ENCODE peak calls at places on chromosomes 5 and 9, in five cellular contexts. Q is kidney; L is PC-3; Y is naive thymus-derived CD4-positive, alpha-beta T cell; W is gastrocnemius medialis. S is an unnamed sample. For H3K9me3, the result is how much of the 10 kb centered on the place peaks cover.

GRCh38 chr5:129903466-129904101 is 681 bp upstream of the CHSY3 start:
- DNase-seq in Q (no peak), L (no peak), Y (no peak), W (no peak), S (no peak)

GRCh38 chr9:17742065-17742464 is 163.2 kb downstream of the SH3GL2 start:
- DNase-seq in Q (no peak), L (peak), Y (no peak), W (no peak), S (no peak)

GRCh38 chr9:126366366-126367011 is 39.9 kb downstream of the MVB12B start:
- DNase-seq in Q (no peak), L (no peak), Y (no peak), W (no peak), S (peak)

GRCh38 chr9:8762676-8763075 is 963.1 kb upstream of the DMAC1 start:
- DNase-seq in Q (no peak), L (no peak), Y (no peak), W (no peak), S (peak)

GRCh38 chr5:157648275-157648990 is 3.8 kb downstream of the SOX30 start:
- DNase-seq in Q (no peak), L (peak), Y (no peak), W (no peak), S (no peak)

GRCh38 chr5:17022296-17022695 is 86.2 kb upstream of the MYO10 start:
- DNase-seq in Q (no peak), L (no peak), Y (no peak), W (no peak), S (no peak)

GRCh38 chr5:134911285-134912215 is 6.6 kb downstream of the PCBD2 start:
- DNase-seq in Q (no peak), L (no peak), Y (no peak), W (no peak), S (no peak)

GRCh38 chr5:432928-433791 is 9.8 kb upstream of the EXOC3 start:
- DNase-seq in Q (peak), L (no peak), Y (no peak), W (no peak), S (no peak)

GRCh38 chr5:96031811-96032261 is 70.2 kb upstream of the ELL2 start:
- DNase-seq in Q (no peak), L (peak), Y (no peak), W (no peak), S (no peak)

GRCh38 chr5:56099346-56099745 is 104.6 kb upstream of the IL6ST start:
- DNase-seq in Q (no peak), L (peak), Y (no peak), W (no peak), S (no peak)

GRCh38 chr9:16090907-16091629 is 538.2 kb downstream of the CCDC171 start:
- DNase-seq in Q (no peak), L (no peak), Y (no peak), W (no peak), S (no peak)

GRCh38 chr9:114370251-114370984 is 17.4 kb downstream of the AKNA start:
- DNase-seq in Q (peak), L (no peak), Y (no peak), W (no peak), S (no peak)

GRCh38 chr5:151243564-151243963 is 9.4 kb upstream of the GM2A start:
- DNase-seq in Q (no peak), L (no peak), Y (no peak), W (no peak), S (no peak)

GRCh38 chr9:37338218-37338617 is 84.3 kb upstream of the GRHPR start:
- DNase-seq in Q (no peak), L (no peak), Y (no peak), W (no peak), S (no peak)

GRCh38 chr9:83027153-83027867 is 35.6 kb downstream of the RASEF start:
- DNase-seq in Q (no peak), L (peak), Y (no peak), W (no peak), S (no peak)

GRCh38 chr5:74536658-74537057 is 103.9 kb downstream of the ENC1 start:
- DNase-seq in Q (no peak), L (no peak), Y (no peak), W (no peak), S (no peak)

GRCh38 chr5:75734913-75735789 is 17.9 kb upstream of the POC5 start:
- DNase-seq in Q (no peak), L (peak), Y (no peak), W (no peak), S (peak)

GRCh38 chr5:138664276-138664943 is 88.8 kb upstream of the CTNNA1 start:
- DNase-seq in Q (peak), L (no peak), Y (peak), W (no peak), S (no peak)

GRCh38 chr5:172646716-172647285 is 5.7 kb downstream of the NEURL1B start:
- DNase-seq in Q (no peak), L (no peak), Y (no peak), W (no peak), S (peak)

GRCh38 chr5:156675402-156675801 is 174.7 kb upstream of the PPP1R2B start:
- DNase-seq in Q (no peak), L (no peak), Y (no peak), W (no peak), S (no peak)

GRCh38 chr5:152634596-152634995 is 229.5 kb upstream of the NMUR2 start:
- DNase-seq in Q (peak), L (no peak), Y (no peak), W (no peak), S (no peak)

GRCh38 chr5:17360879-17361278 is 137.2 kb upstream of the TAF11L2 start:
- DNase-seq in Q (no peak), L (no peak), Y (no peak), W (no peak), S (no peak)

GRCh38 chr5:150340614-150341265 is 16.8 kb upstream of the TCOF1 start:
- DNase-seq in Q (peak), L (no peak), Y (no peak), W (no peak), S (no peak)

GRCh38 chr9:137353223-137354152 is 51.4 kb upstream of the NRARP start:
- DNase-seq in Q (peak), L (no peak), Y (no peak), W (no peak), S (no peak)

GRCh38 chr5:51944500-51945125 is 561.4 kb downstream of the ISL1 start:
- DNase-seq in Q (no peak), L (no peak), Y (no peak), W (no peak), S (no peak)
- H3K9me3 ChIP-seq in Q (under half), L (under half), Y (under half), W (under half), S (under half)

GRCh38 chr5:148720257-148720656 is 65.9 kb upstream of the HTR4 start:
- DNase-seq in Q (no peak), L (no peak), Y (no peak), W (no peak), S (no peak)

GRCh38 chr5:148723143-148723542 is 68.8 kb upstream of the HTR4 start:
- DNase-seq in Q (no peak), L (no peak), Y (no peak), W (no peak), S (no peak)

GRCh38 chr5:148711843-148712454 is 57.6 kb upstream of the HTR4 start:
- DNase-seq in Q (no peak), L (no peak), Y (no peak), W (no peak), S (no peak)

GRCh38 chr5:148713735-148714508 is 59.6 kb upstream of the HTR4 start:
- DNase-seq in Q (no peak), L (no peak), Y (no peak), W (no peak), S (no peak)

GRCh38 chr5:148717668-148718067 is 63.3 kb upstream of the HTR4 start:
- DNase-seq in Q (no peak), L (no peak), Y (no peak), W (no peak), S (no peak)
- H3K9me3 ChIP-seq in Q (under half), L (under half), Y (under half), W (under half), S (under half)

DNA sequence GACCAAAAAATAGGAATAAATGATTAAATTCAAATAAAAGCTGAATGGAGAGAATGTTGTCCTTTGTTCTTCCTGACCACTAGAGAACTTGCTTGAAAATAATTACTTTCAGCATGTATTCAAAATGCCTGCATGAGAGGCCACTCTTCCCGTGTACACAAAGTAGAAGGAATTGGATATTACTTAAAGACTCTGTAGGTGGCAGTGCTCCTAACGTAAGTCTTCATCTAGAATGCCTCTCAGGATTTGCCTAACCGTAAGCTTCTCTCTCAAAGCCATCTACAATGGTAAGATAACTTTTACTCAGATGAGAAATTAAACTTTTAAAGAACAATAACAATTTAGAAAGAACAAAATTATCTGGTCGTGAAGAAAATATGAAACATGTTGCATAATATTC is 620.0 kb upstream of the CCNG1 start:
- DNase-seq in Q (no peak), L (peak), Y (no peak), W (no peak), S (no peak)
- H3K9me3 ChIP-seq in Q (under half), L (under half), Y (under half), W (under half), S (under half)

GRCh38 chr5:103075442-103075841 is 44.5 kb downstream of the GIN1 start:
- DNase-seq in Q (no peak), L (no peak), Y (no peak), W (no peak), S (no peak)
- H3K9me3 ChIP-seq in Q (half or more), L (under half), Y (under half), W (under half), S (under half)

GRCh38 chr5:178869577-178869976 is 9.8 kb downstream of the ZNF354B start:
- DNase-seq in Q (no peak), L (no peak), Y (no peak), W (no peak), S (no peak)
- H3K9me3 ChIP-seq in Q (under half), L (under half), Y (under half), W (under half), S (under half)

GRCh38 chr9:86187121-86187520 is 72.3 kb downstream of the C9orf153 start:
- DNase-seq in Q (no peak), L (no peak), Y (no peak), W (no peak), S (no peak)

GRCh38 chr9:86193088-86193487 is 66.4 kb downstream of the C9orf153 start:
- DNase-seq in Q (no peak), L (no peak), Y (no peak), W (no peak), S (no peak)
- H3K9me3 ChIP-seq in Q (under half), L (under half), Y (under half), W (under half), S (under half)

GRCh38 chr5:141320225-141321169 is at the start of gene TAF7:
- DNase-seq in Q (peak), L (peak), Y (peak), W (peak), S (peak)
- H3K9me3 ChIP-seq in Q (half or more), L (under half), Y (under half), W (under half), S (half or more)

GRCh38 chr9:96185518-96186156 is 116.3 kb downstream of the HSD17B3 start:
- DNase-seq in Q (no peak), L (no peak), Y (no peak), W (no peak), S (no peak)

GRCh38 chr9:96189995-96190394 is 112.0 kb downstream of the HSD17B3 start:
- DNase-seq in Q (no peak), L (no peak), Y (no peak), W (no peak), S (no peak)

GRCh38 chr9:96183751-96184150 is 118.2 kb downstream of the HSD17B3 start:
- DNase-seq in Q (no peak), L (no peak), Y (no peak), W (no peak), S (no peak)

GRCh38 chr9:96186601-96187011 is 115.4 kb downstream of the HSD17B3 start:
- DNase-seq in Q (peak), L (peak), Y (no peak), W (no peak), S (peak)

GRCh38 chr9:96187108-96187695 is 114.8 kb downstream of the HSD17B3 start:
- DNase-seq in Q (no peak), L (no peak), Y (no peak), W (no peak), S (peak)
- H3K9me3 ChIP-seq in Q (under half), L (under half), Y (under half), W (under half), S (under half)

DNA sequence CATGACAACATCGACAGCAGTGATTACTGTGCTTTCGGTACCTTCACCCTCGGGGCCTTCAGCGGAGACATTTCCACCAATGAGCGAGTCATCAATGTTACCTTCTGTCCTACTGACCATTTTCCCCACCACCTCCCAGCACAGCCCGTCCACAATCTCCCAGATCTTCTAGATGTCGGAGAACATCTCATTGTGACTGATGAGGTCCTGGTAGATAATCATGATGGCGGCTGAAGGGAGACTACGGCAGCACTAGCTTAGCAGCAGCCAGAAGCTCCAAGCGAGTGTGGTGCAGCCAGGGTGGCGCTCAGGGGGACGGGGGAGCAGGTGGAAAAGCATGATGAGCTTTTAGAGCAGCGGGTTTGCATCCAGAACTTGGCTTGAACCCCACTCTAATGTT is 379.0 kb downstream of the TLR4 start:
- DNase-seq in Q (peak), L (no peak), Y (no peak), W (no peak), S (no peak)
- H3K9me3 ChIP-seq in Q (under half), L (under half), Y (under half), W (under half), S (under half)